ENCODE peak calls at places on chromosomes 1 and 21, in nine cellular contexts. One of them, this sample, is unnamed.

GRCh38 chr1:8875216-8875861 is 3.1 kb downstream of the ENO1 start:
- DNase-seq in activated T-cell treated with anti-CD3 and anti-CD28 coated beads for 24 hours: no peak
- DNase-seq in glutamatergic neuron: no peak
- DNase-seq in ureter: no peak
- DNase-seq in PC-3: no peak
- DNase-seq in activated CD8-positive, alpha-beta memory T cell treated with anti-CD3 and anti-CD28 coated beads, Interleukin-2, amount 10 ng/mL, durations not matched to agents 7 days and 5 days: no peak
- DNase-seq in neural crest cell: no peak
- DNase-seq in activated naive CD4-positive, alpha-beta T cell treated with anti-CD3 and anti-CD28 coated beads for 36 hours: no peak
- DNase-seq in sciatic nerve: no peak
- DNase-seq in this sample: no peak

GRCh38 chr1:95974586-95974985 is 740.6 kb downstream of the RWDD3 start:
- DNase-seq in glutamatergic neuron: no peak
- DNase-seq in activated T-cell treated with anti-CD3 and anti-CD28 coated beads for 24 hours: no peak
- DNase-seq in activated CD8-positive, alpha-beta memory T cell treated with anti-CD3 and anti-CD28 coated beads, Interleukin-2, amount 10 ng/mL, durations not matched to agents 7 days and 5 days: no peak
- DNase-seq in sciatic nerve: no peak
- DNase-seq in activated naive CD4-positive, alpha-beta T cell treated with anti-CD3 and anti-CD28 coated beads for 36 hours: no peak
- DNase-seq in ureter: no peak
- DNase-seq in neural crest cell: no peak
- DNase-seq in PC-3: peak
- DNase-seq in this sample: no peak

GRCh38 chr1:156055343-156055645 is 712 bp downstream of the LAMTOR2 start:
- DNase-seq in PC-3: no peak
- DNase-seq in activated CD8-positive, alpha-beta memory T cell treated with anti-CD3 and anti-CD28 coated beads, Interleukin-2, amount 10 ng/mL, durations not matched to agents 7 days and 5 days: no peak
- DNase-seq in glutamatergic neuron: no peak
- DNase-seq in activated naive CD4-positive, alpha-beta T cell treated with anti-CD3 and anti-CD28 coated beads for 36 hours: no peak
- DNase-seq in ureter: no peak
- DNase-seq in neural crest cell: no peak
- DNase-seq in sciatic nerve: peak
- DNase-seq in activated T-cell treated with anti-CD3 and anti-CD28 coated beads for 24 hours: no peak
- DNase-seq in this sample: no peak

GRCh38 chr1:230308039-230308438 is 118.1 kb downstream of the PGBD5 start:
- DNase-seq in ureter: peak
- DNase-seq in activated T-cell treated with anti-CD3 and anti-CD28 coated beads for 24 hours: no peak
- DNase-seq in activated naive CD4-positive, alpha-beta T cell treated with anti-CD3 and anti-CD28 coated beads for 36 hours: no peak
- DNase-seq in neural crest cell: no peak
- DNase-seq in glutamatergic neuron: no peak
- DNase-seq in PC-3: peak
- DNase-seq in activated CD8-positive, alpha-beta memory T cell treated with anti-CD3 and anti-CD28 coated beads, Interleukin-2, amount 10 ng/mL, durations not matched to agents 7 days and 5 days: no peak
- DNase-seq in sciatic nerve: peak
- DNase-seq in this sample: peak

GRCh38 chr1:240244968-240245628 is 153.4 kb downstream of the FMN2 start:
- DNase-seq in activated CD8-positive, alpha-beta memory T cell treated with anti-CD3 and anti-CD28 coated beads, Interleukin-2, amount 10 ng/mL, durations not matched to agents 7 days and 5 days: no peak
- DNase-seq in ureter: no peak
- DNase-seq in activated T-cell treated with anti-CD3 and anti-CD28 coated beads for 24 hours: no peak
- DNase-seq in neural crest cell: no peak
- DNase-seq in sciatic nerve: no peak
- DNase-seq in glutamatergic neuron: no peak
- DNase-seq in activated naive CD4-positive, alpha-beta T cell treated with anti-CD3 and anti-CD28 coated beads for 36 hours: no peak
- DNase-seq in PC-3: no peak
- DNase-seq in this sample: no peak

GRCh38 chr21:33543505-33544129 is 779 bp downstream of the SON start:
- DNase-seq in activated naive CD4-positive, alpha-beta T cell treated with anti-CD3 and anti-CD28 coated beads for 36 hours: peak
- DNase-seq in neural crest cell: peak
- DNase-seq in activated T-cell treated with anti-CD3 and anti-CD28 coated beads for 24 hours: peak
- DNase-seq in glutamatergic neuron: peak
- DNase-seq in PC-3: peak
- DNase-seq in sciatic nerve: peak
- DNase-seq in ureter: peak
- DNase-seq in activated CD8-positive, alpha-beta memory T cell treated with anti-CD3 and anti-CD28 coated beads, Interleukin-2, amount 10 ng/mL, durations not matched to agents 7 days and 5 days: peak
- DNase-seq in this sample: peak

GRCh38 chr1:85245456-85245855 is 14.0 kb downstream of the C1orf52 start:
- DNase-seq in sciatic nerve: no peak
- DNase-seq in neural crest cell: no peak
- DNase-seq in ureter: no peak
- DNase-seq in activated naive CD4-positive, alpha-beta T cell treated with anti-CD3 and anti-CD28 coated beads for 36 hours: no peak
- DNase-seq in activated T-cell treated with anti-CD3 and anti-CD28 coated beads for 24 hours: no peak
- DNase-seq in activated CD8-positive, alpha-beta memory T cell treated with anti-CD3 and anti-CD28 coated beads, Interleukin-2, amount 10 ng/mL, durations not matched to agents 7 days and 5 days: no peak
- DNase-seq in glutamatergic neuron: no peak
- DNase-seq in PC-3: no peak
- DNase-seq in this sample: no peak

GRCh38 chr1:219174672-219175564 is 1.2 kb downstream of the LYPLAL1 start:
- DNase-seq in sciatic nerve: no peak
- DNase-seq in activated T-cell treated with anti-CD3 and anti-CD28 coated beads for 24 hours: no peak
- DNase-seq in activated CD8-positive, alpha-beta memory T cell treated with anti-CD3 and anti-CD28 coated beads, Interleukin-2, amount 10 ng/mL, durations not matched to agents 7 days and 5 days: no peak
- DNase-seq in glutamatergic neuron: no peak
- DNase-seq in neural crest cell: no peak
- DNase-seq in activated naive CD4-positive, alpha-beta T cell treated with anti-CD3 and anti-CD28 coated beads for 36 hours: peak
- DNase-seq in ureter: no peak
- DNase-seq in PC-3: peak
- DNase-seq in this sample: no peak

GRCh38 chr1:111598534-111598933 is 21.1 kb upstream of the RAP1A start:
- DNase-seq in sciatic nerve: no peak
- DNase-seq in ureter: no peak
- DNase-seq in glutamatergic neuron: no peak
- DNase-seq in activated CD8-positive, alpha-beta memory T cell treated with anti-CD3 and anti-CD28 coated beads, Interleukin-2, amount 10 ng/mL, durations not matched to agents 7 days and 5 days: peak
- DNase-seq in PC-3: no peak
- DNase-seq in activated T-cell treated with anti-CD3 and anti-CD28 coated beads for 24 hours: no peak
- DNase-seq in neural crest cell: no peak
- DNase-seq in activated naive CD4-positive, alpha-beta T cell treated with anti-CD3 and anti-CD28 coated beads for 36 hours: peak
- DNase-seq in this sample: no peak

GRCh38 chr1:222104661-222105392 is 362.9 kb upstream of the DUSP10 start:
- DNase-seq in ureter: no peak
- DNase-seq in neural crest cell: no peak
- DNase-seq in sciatic nerve: no peak
- DNase-seq in activated T-cell treated with anti-CD3 and anti-CD28 coated beads for 24 hours: no peak
- DNase-seq in activated naive CD4-positive, alpha-beta T cell treated with anti-CD3 and anti-CD28 coated beads for 36 hours: no peak
- DNase-seq in glutamatergic neuron: no peak
- DNase-seq in PC-3: no peak
- DNase-seq in activated CD8-positive, alpha-beta memory T cell treated with anti-CD3 and anti-CD28 coated beads, Interleukin-2, amount 10 ng/mL, durations not matched to agents 7 days and 5 days: no peak
- DNase-seq in this sample: no peak

GRCh38 chr1:221794079-221794670 is 52.3 kb upstream of the DUSP10 start:
- DNase-seq in sciatic nerve: no peak
- DNase-seq in glutamatergic neuron: no peak
- DNase-seq in ureter: no peak
- DNase-seq in neural crest cell: no peak
- DNase-seq in activated T-cell treated with anti-CD3 and anti-CD28 coated beads for 24 hours: no peak
- DNase-seq in activated CD8-positive, alpha-beta memory T cell treated with anti-CD3 and anti-CD28 coated beads, Interleukin-2, amount 10 ng/mL, durations not matched to agents 7 days and 5 days: no peak
- DNase-seq in activated naive CD4-positive, alpha-beta T cell treated with anti-CD3 and anti-CD28 coated beads for 36 hours: peak
- DNase-seq in PC-3: no peak
- DNase-seq in this sample: no peak

GRCh38 chr1:197911172-197911856 is 5.9 kb upstream of the LHX9 start:
- DNase-seq in glutamatergic neuron: peak
- DNase-seq in PC-3: no peak
- DNase-seq in ureter: no peak
- DNase-seq in sciatic nerve: no peak
- DNase-seq in activated naive CD4-positive, alpha-beta T cell treated with anti-CD3 and anti-CD28 coated beads for 36 hours: no peak
- DNase-seq in activated CD8-positive, alpha-beta memory T cell treated with anti-CD3 and anti-CD28 coated beads, Interleukin-2, amount 10 ng/mL, durations not matched to agents 7 days and 5 days: no peak
- DNase-seq in neural crest cell: no peak
- DNase-seq in activated T-cell treated with anti-CD3 and anti-CD28 coated beads for 24 hours: no peak
- DNase-seq in this sample: no peak

GRCh38 chr1:183234660-183235476 is 48.8 kb downstream of the LAMC2 start:
- DNase-seq in neural crest cell: peak
- DNase-seq in glutamatergic neuron: peak
- DNase-seq in activated naive CD4-positive, alpha-beta T cell treated with anti-CD3 and anti-CD28 coated beads for 36 hours: no peak
- DNase-seq in activated T-cell treated with anti-CD3 and anti-CD28 coated beads for 24 hours: no peak
- DNase-seq in PC-3: peak
- DNase-seq in sciatic nerve: peak
- DNase-seq in ureter: peak
- DNase-seq in activated CD8-positive, alpha-beta memory T cell treated with anti-CD3 and anti-CD28 coated beads, Interleukin-2, amount 10 ng/mL, durations not matched to agents 7 days and 5 days: no peak
- DNase-seq in this sample: no peak

GRCh38 chr21:46256501-46256994 is 28.0 kb upstream of the LSS start:
- DNase-seq in sciatic nerve: no peak
- DNase-seq in PC-3: no peak
- DNase-seq in activated naive CD4-positive, alpha-beta T cell treated with anti-CD3 and anti-CD28 coated beads for 36 hours: no peak
- DNase-seq in activated T-cell treated with anti-CD3 and anti-CD28 coated beads for 24 hours: no peak
- DNase-seq in glutamatergic neuron: no peak
- DNase-seq in neural crest cell: no peak
- DNase-seq in activated CD8-positive, alpha-beta memory T cell treated with anti-CD3 and anti-CD28 coated beads, Interleukin-2, amount 10 ng/mL, durations not matched to agents 7 days and 5 days: no peak
- DNase-seq in ureter: no peak
- DNase-seq in this sample: peak

GRCh38 chr1:25711555-25712298 is 88.3 kb upstream of the SELENON start:
- DNase-seq in sciatic nerve: peak
- DNase-seq in activated T-cell treated with anti-CD3 and anti-CD28 coated beads for 24 hours: peak
- DNase-seq in glutamatergic neuron: no peak
- DNase-seq in neural crest cell: no peak
- DNase-seq in activated naive CD4-positive, alpha-beta T cell treated with anti-CD3 and anti-CD28 coated beads for 36 hours: peak
- DNase-seq in ureter: peak
- DNase-seq in PC-3: peak
- DNase-seq in activated CD8-positive, alpha-beta memory T cell treated with anti-CD3 and anti-CD28 coated beads, Interleukin-2, amount 10 ng/mL, durations not matched to agents 7 days and 5 days: peak
- DNase-seq in this sample: peak

GRCh38 chr1:6245869-6246496 is 2.0 kb downstream of the HES3 start:
- DNase-seq in ureter: no peak
- DNase-seq in neural crest cell: peak
- DNase-seq in activated naive CD4-positive, alpha-beta T cell treated with anti-CD3 and anti-CD28 coated beads for 36 hours: peak
- DNase-seq in activated CD8-positive, alpha-beta memory T cell treated with anti-CD3 and anti-CD28 coated beads, Interleukin-2, amount 10 ng/mL, durations not matched to agents 7 days and 5 days: peak
- DNase-seq in activated T-cell treated with anti-CD3 and anti-CD28 coated beads for 24 hours: peak
- DNase-seq in sciatic nerve: no peak
- DNase-seq in glutamatergic neuron: peak
- DNase-seq in PC-3: peak
- DNase-seq in this sample: no peak

GRCh38 chr21:41630249-41630648 is 122.3 kb upstream of the TMPRSS2 start:
- DNase-seq in neural crest cell: no peak
- DNase-seq in activated CD8-positive, alpha-beta memory T cell treated with anti-CD3 and anti-CD28 coated beads, Interleukin-2, amount 10 ng/mL, durations not matched to agents 7 days and 5 days: no peak
- DNase-seq in ureter: peak
- DNase-seq in sciatic nerve: peak
- DNase-seq in activated naive CD4-positive, alpha-beta T cell treated with anti-CD3 and anti-CD28 coated beads for 36 hours: no peak
- DNase-seq in PC-3: peak
- DNase-seq in activated T-cell treated with anti-CD3 and anti-CD28 coated beads for 24 hours: no peak
- DNase-seq in glutamatergic neuron: no peak
- DNase-seq in this sample: no peak

GRCh38 chr1:202692959-202693555 is 17.2 kb downstream of the SYT2 start:
- DNase-seq in activated naive CD4-positive, alpha-beta T cell treated with anti-CD3 and anti-CD28 coated beads for 36 hours: peak
- DNase-seq in sciatic nerve: peak
- DNase-seq in activated T-cell treated with anti-CD3 and anti-CD28 coated beads for 24 hours: peak
- DNase-seq in PC-3: peak
- DNase-seq in activated CD8-positive, alpha-beta memory T cell treated with anti-CD3 and anti-CD28 coated beads, Interleukin-2, amount 10 ng/mL, durations not matched to agents 7 days and 5 days: peak
- DNase-seq in glutamatergic neuron: peak
- DNase-seq in neural crest cell: peak
- DNase-seq in ureter: peak
- DNase-seq in this sample: peak

GRCh38 chr1:60746278-60746761 is 336.0 kb upstream of the NFIA start:
- DNase-seq in ureter: no peak
- DNase-seq in glutamatergic neuron: peak
- DNase-seq in activated CD8-positive, alpha-beta memory T cell treated with anti-CD3 and anti-CD28 coated beads, Interleukin-2, amount 10 ng/mL, durations not matched to agents 7 days and 5 days: no peak
- DNase-seq in activated T-cell treated with anti-CD3 and anti-CD28 coated beads for 24 hours: no peak
- DNase-seq in PC-3: no peak
- DNase-seq in activated naive CD4-positive, alpha-beta T cell treated with anti-CD3 and anti-CD28 coated beads for 36 hours: no peak
- DNase-seq in sciatic nerve: peak
- DNase-seq in neural crest cell: no peak
- DNase-seq in this sample: peak

GRCh38 chr1:179082308-179083030 is 599 bp downstream of the TOR3A start:
- DNase-seq in sciatic nerve: no peak
- DNase-seq in glutamatergic neuron: peak
- DNase-seq in PC-3: peak
- DNase-seq in ureter: no peak
- DNase-seq in activated naive CD4-positive, alpha-beta T cell treated with anti-CD3 and anti-CD28 coated beads for 36 hours: peak
- DNase-seq in activated CD8-positive, alpha-beta memory T cell treated with anti-CD3 and anti-CD28 coated beads, Interleukin-2, amount 10 ng/mL, durations not matched to agents 7 days and 5 days: peak
- DNase-seq in activated T-cell treated with anti-CD3 and anti-CD28 coated beads for 24 hours: no peak
- DNase-seq in neural crest cell: peak
- DNase-seq in this sample: peak

GRCh38 chr21:16563795-16564194 is 834.0 kb downstream of the USP25 start:
- DNase-seq in sciatic nerve: no peak
- DNase-seq in PC-3: peak
- DNase-seq in activated CD8-positive, alpha-beta memory T cell treated with anti-CD3 and anti-CD28 coated beads, Interleukin-2, amount 10 ng/mL, durations not matched to agents 7 days and 5 days: no peak
- DNase-seq in neural crest cell: no peak
- DNase-seq in ureter: no peak
- DNase-seq in glutamatergic neuron: no peak
- DNase-seq in activated naive CD4-positive, alpha-beta T cell treated with anti-CD3 and anti-CD28 coated beads for 36 hours: no peak
- DNase-seq in activated T-cell treated with anti-CD3 and anti-CD28 coated beads for 24 hours: no peak
- DNase-seq in this sample: no peak

GRCh38 chr1:36924282-36924791 is 110.0 kb downstream of the GRIK3 start:
- DNase-seq in activated T-cell treated with anti-CD3 and anti-CD28 coated beads for 24 hours: peak
- DNase-seq in activated naive CD4-positive, alpha-beta T cell treated with anti-CD3 and anti-CD28 coated beads for 36 hours: peak
- DNase-seq in PC-3: peak
- DNase-seq in glutamatergic neuron: no peak
- DNase-seq in activated CD8-positive, alpha-beta memory T cell treated with anti-CD3 and anti-CD28 coated beads, Interleukin-2, amount 10 ng/mL, durations not matched to agents 7 days and 5 days: peak
- DNase-seq in ureter: no peak
- DNase-seq in neural crest cell: peak
- DNase-seq in sciatic nerve: peak
- DNase-seq in this sample: no peak